ENCODE peak calls at places on chromosomes 12 and 14, in four cellular contexts. G is HepG2, N is K562, V is HEK293T. B is an unnamed sample.

GRCh38 chr14:61524936-61525292 is 170.4 kb upstream of the HIF1A start:
- DNase-seq in G (no peak), V (no peak), N (no peak), B (no peak)

GRCh38 chr14:90518941-90519256 is 122.1 kb downstream of the CALM1 start:
- DNase-seq in G (peak), N (peak), V (peak), B (no peak)

GRCh38 chr14:26984318-26985177 is 386.7 kb upstream of the NOVA1 start:
- DNase-seq in N (peak), V (peak), G (peak), B (no peak)

GRCh38 chr14:59529189-59529588 is 44.9 kb downstream of the JKAMP start:
- DNase-seq in G (no peak), N (no peak), V (no peak), B (no peak)

GRCh38 chr14:71905031-71905430 is 27.2 kb upstream of the RGS6 start:
- DNase-seq in V (no peak), N (no peak), G (no peak), B (no peak)

GRCh38 chr14:88995437-88996198 is 171.2 kb downstream of the TTC8 start:
- DNase-seq in G (no peak), V (no peak), N (no peak), B (no peak)

GRCh38 chr14:103188691-103189480 is 65.6 kb downstream of the TNFAIP2 start:
- DNase-seq in V (no peak), G (no peak), N (no peak), B (no peak)

GRCh38 chr12:45299132-45299692 is 83.3 kb downstream of the ANO6 start:
- DNase-seq in N (peak), V (no peak), G (no peak), B (no peak)

GRCh38 chr14:70442750-70443149 is 9.2 kb upstream of the ADAM21 start:
- DNase-seq in N (no peak), V (no peak), G (no peak), B (no peak)

GRCh38 chr14:57492859-57493258 is 798 bp downstream of the CCDC198 start:
- DNase-seq in V (peak), N (no peak), G (peak), B (no peak)

GRCh38 chr14:57485635-57486034 is 8.0 kb downstream of the CCDC198 start:
- DNase-seq in G (no peak), N (no peak), V (no peak), B (no peak)

GRCh38 chr14:57487771-57488170 is 5.9 kb downstream of the CCDC198 start:
- DNase-seq in V (no peak), G (no peak), N (no peak), B (no peak)

DNA sequence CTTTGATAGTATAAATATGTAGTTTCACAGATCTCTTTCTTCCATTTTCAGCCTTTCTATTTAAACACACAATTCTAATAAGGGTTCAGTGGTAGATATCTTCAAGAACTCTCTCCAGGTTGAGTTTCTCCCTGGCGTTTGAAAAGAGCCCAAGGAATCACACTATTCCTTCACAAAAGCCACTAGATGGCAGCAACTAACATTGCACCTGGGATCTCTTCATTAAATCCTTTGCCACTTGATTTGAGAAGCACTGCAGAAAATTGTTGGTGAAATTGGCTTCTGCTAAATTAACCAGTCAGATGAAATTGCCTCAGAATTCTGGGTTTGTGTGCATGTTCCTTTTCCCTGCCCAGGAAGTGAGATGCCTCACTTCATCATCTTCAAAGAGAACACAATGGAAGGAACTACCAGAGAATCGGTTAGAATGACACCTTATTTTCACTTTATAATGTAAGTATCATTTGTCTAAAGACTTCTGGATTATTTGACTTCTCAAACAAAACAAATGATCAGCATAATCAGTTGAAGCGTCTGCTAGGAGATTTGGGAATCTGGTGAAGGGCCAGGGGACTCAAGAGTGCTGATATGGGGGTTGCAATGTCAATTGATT is 6.8 kb downstream of the CCDC198 start:
- DNase-seq in N (peak), V (peak), G (peak), B (no peak)
- TF ChIP-seq TARDBP in N (no peak), V (no peak), G (no peak), B (no peak)

GRCh38 chr14:96165493-96166474 is 38.9 kb upstream of the BDKRB2 start:
- DNase-seq in N (no peak), G (no peak), V (no peak), B (no peak)

GRCh38 chr14:96168581-96168980 is 36.1 kb upstream of the BDKRB2 start:
- DNase-seq in G (no peak), V (no peak), N (no peak), B (no peak)

GRCh38 chr14:96166475-96167223 is 38.0 kb upstream of the BDKRB2 start:
- DNase-seq in V (no peak), G (no peak), N (no peak), B (no peak)

GRCh38 chr14:96164861-96165490 is 39.7 kb upstream of the BDKRB2 start:
- DNase-seq in G (no peak), V (no peak), N (no peak), B (no peak)

DNA sequence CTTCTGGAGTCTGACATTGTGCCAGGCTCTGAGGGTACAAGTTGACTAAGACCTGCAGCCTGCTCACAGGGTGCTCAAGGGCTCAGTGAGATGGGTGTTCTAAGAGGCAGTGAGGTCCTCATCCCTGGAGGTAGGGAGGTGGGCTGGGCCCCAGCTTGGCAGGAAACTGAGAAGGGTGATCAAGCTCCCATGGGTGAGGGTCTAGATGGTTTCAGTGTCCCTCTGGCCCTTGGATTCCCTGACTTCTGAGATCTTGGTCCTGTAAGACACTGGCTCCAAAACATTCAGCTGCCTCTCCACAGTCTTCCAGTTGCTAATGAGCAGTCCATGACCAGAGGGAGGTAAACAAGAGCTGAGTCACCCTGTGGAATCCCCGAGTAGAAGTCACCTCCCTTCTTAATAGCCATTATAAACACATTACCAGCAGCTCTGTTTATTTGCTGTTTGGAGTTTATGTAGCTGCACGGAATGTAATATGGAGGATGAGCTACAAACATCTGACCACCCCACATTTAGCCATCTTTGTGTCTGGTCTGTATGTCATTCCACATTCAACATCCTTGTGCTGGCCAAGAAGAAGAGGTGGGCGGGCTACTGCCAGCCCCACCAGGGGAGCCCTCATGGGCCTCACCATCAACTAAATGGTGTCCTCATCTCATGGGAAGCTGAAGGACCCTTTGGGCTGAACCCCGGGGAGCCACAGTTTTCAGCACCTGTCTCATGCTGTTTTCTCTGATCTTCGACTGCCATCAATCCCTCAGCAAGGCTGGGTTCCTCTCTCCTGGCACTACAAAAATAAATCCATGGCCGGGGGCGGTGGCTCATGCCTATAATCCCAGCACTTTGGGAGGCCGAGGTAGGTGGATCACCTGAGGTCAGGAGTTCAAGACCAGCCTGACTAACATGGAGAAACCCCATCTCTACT is 37.2 kb upstream of the BDKRB2 start:
- DNase-seq in G (no peak), N (no peak), V (no peak), B (no peak)
- TF ChIP-seq TARDBP in G (no peak), N (no peak), V (no peak), B (no peak)

DNA sequence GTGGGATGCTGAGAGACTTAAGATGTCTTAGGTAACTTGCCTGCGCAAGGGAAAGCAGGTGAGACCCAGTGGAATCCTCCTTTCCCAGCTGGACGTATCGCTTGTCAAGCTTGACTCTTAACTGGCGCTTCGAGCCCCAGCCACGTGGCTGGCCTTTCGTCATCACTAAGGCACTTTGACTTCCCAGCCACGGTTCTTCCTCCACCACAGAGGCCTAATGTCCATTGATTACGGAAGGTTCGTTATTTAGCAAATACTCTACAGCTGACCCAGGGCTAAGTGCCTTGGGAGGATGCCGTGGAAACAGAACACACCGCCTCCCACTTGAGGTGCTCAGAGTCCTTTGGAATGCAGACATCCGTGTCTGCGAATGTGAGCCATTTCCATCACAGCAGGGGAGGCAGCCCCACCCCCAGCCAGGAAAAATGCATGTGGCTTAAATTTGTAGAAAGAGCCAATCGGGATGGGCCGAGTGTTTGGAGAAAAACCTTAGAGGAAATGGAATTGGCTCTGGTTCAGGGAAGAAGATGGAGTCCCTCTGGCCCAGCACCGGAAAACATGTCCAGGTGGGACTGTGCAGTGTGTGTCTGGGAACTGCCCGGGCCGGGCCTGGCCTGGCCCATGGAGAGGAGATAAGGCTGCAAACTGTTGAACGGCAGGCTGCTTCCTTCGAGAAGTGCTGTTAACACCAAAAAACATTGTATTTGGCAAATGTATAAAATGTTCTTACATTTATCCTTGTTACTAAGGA is 115.7 kb downstream of the PLXNC1 start:
- DNase-seq in G (no peak), V (no peak), N (no peak), B (no peak)
- TF ChIP-seq TARDBP in G (no peak), V (no peak), N (no peak), B (no peak)

DNA sequence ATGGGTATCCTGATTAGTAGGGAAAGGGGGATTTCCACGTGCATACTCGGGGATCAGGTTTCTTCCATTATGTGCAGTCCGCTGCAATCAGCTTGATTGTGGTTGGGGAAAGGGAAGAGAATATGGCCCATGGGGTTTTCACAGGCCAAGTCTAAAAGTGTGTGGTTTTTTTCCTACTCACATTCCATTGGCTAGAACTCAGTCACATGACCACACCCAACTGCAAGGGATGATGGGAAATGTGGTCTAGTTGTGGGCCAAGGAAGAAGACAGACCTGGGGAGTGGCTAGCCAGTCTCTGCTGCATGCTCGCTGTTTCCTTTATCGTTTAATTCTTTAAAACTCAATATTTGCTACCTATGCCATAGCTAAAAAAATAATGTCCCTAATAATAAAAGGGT is 105.0 kb downstream of the PRIMA1 start:
- DNase-seq in N (peak), G (no peak), V (peak), B (no peak)
- TF ChIP-seq TARDBP in N (no peak), G (no peak), V (no peak), B (no peak)

B was measured in GM12878.